ENCODE peak calls at places on chromosome 10, in ten cellular contexts. One of them, this sample, is unnamed.

GRCh38 chr10:44960482-44961230 is 1.1 kb downstream of the RASSF4 start:
- DNase-seq in mucosa of descending colon: no peak
- DNase-seq in brain microvascular endothelial cell: no peak
- DNase-seq in GM12865: no peak
- DNase-seq in iPS DF 6.9: no peak
- DNase-seq in esophagus squamous epithelium: no peak
- DNase-seq in breast epithelium: no peak
- DNase-seq in upper lobe of right lung: no peak
- DNase-seq in bronchial epithelial cell: no peak
- DNase-seq in heart left ventricle: no peak
- DNase-seq in this sample: no peak

GRCh38 chr10:33355267-33355666 is 20.8 kb upstream of the NRP1 start:
- DNase-seq in mucosa of descending colon: no peak
- DNase-seq in brain microvascular endothelial cell: no peak
- DNase-seq in GM12865: no peak
- DNase-seq in iPS DF 6.9: no peak
- DNase-seq in esophagus squamous epithelium: no peak
- DNase-seq in breast epithelium: no peak
- DNase-seq in upper lobe of right lung: no peak
- DNase-seq in bronchial epithelial cell: no peak
- DNase-seq in heart left ventricle: no peak
- DNase-seq in this sample: no peak

GRCh38 chr10:95728535-95728934 is 27.4 kb upstream of the ENTPD1 start:
- DNase-seq in mucosa of descending colon: no peak
- DNase-seq in brain microvascular endothelial cell: peak
- DNase-seq in GM12865: no peak
- DNase-seq in iPS DF 6.9: no peak
- DNase-seq in esophagus squamous epithelium: no peak
- DNase-seq in breast epithelium: no peak
- DNase-seq in upper lobe of right lung: no peak
- DNase-seq in bronchial epithelial cell: no peak
- DNase-seq in heart left ventricle: no peak
- DNase-seq in this sample: peak

GRCh38 chr10:126133906-126134703 is 237.7 kb downstream of the FANK1 start:
- DNase-seq in mucosa of descending colon: no peak
- DNase-seq in brain microvascular endothelial cell: peak
- DNase-seq in GM12865: no peak
- DNase-seq in iPS DF 6.9: no peak
- DNase-seq in esophagus squamous epithelium: no peak
- DNase-seq in breast epithelium: no peak
- DNase-seq in upper lobe of right lung: no peak
- DNase-seq in bronchial epithelial cell: peak
- DNase-seq in heart left ventricle: no peak
- DNase-seq in this sample: peak

GRCh38 chr10:76051007-76051936 is 619.8 kb downstream of the LRMDA start:
- DNase-seq in mucosa of descending colon: no peak
- DNase-seq in brain microvascular endothelial cell: no peak
- DNase-seq in GM12865: no peak
- DNase-seq in iPS DF 6.9: no peak
- DNase-seq in esophagus squamous epithelium: no peak
- DNase-seq in breast epithelium: no peak
- DNase-seq in upper lobe of right lung: no peak
- DNase-seq in bronchial epithelial cell: no peak
- DNase-seq in heart left ventricle: no peak
- DNase-seq in this sample: no peak

GRCh38 chr10:11016959-11017574 is 605 bp upstream of the CELF2 start:
- DNase-seq in mucosa of descending colon: no peak
- DNase-seq in brain microvascular endothelial cell: no peak
- DNase-seq in GM12865: peak
- DNase-seq in iPS DF 6.9: no peak
- DNase-seq in esophagus squamous epithelium: no peak
- DNase-seq in breast epithelium: no peak
- DNase-seq in upper lobe of right lung: no peak
- DNase-seq in bronchial epithelial cell: peak
- DNase-seq in heart left ventricle: no peak
- DNase-seq in this sample: no peak

GRCh38 chr10:68871731-68872342 is 29.3 kb upstream of the DDX50 start:
- DNase-seq in mucosa of descending colon: no peak
- DNase-seq in brain microvascular endothelial cell: peak
- DNase-seq in GM12865: no peak
- DNase-seq in iPS DF 6.9: no peak
- DNase-seq in esophagus squamous epithelium: no peak
- DNase-seq in breast epithelium: no peak
- DNase-seq in upper lobe of right lung: no peak
- DNase-seq in bronchial epithelial cell: peak
- DNase-seq in heart left ventricle: no peak
- DNase-seq in this sample: peak

GRCh38 chr10:853017-853416 is 78.5 kb downstream of the LARP4B start:
- DNase-seq in mucosa of descending colon: no peak
- DNase-seq in brain microvascular endothelial cell: no peak
- DNase-seq in GM12865: no peak
- DNase-seq in iPS DF 6.9: no peak
- DNase-seq in esophagus squamous epithelium: no peak
- DNase-seq in breast epithelium: no peak
- DNase-seq in upper lobe of right lung: no peak
- DNase-seq in bronchial epithelial cell: no peak
- DNase-seq in heart left ventricle: no peak
- DNase-seq in this sample: no peak

GRCh38 chr10:6563075-6563474 is 17.0 kb downstream of the PRKCQ start:
- DNase-seq in mucosa of descending colon: no peak
- DNase-seq in brain microvascular endothelial cell: no peak
- DNase-seq in GM12865: no peak
- DNase-seq in iPS DF 6.9: no peak
- DNase-seq in esophagus squamous epithelium: no peak
- DNase-seq in breast epithelium: no peak
- DNase-seq in upper lobe of right lung: no peak
- DNase-seq in bronchial epithelial cell: no peak
- DNase-seq in heart left ventricle: no peak
- DNase-seq in this sample: no peak

GRCh38 chr10:18436902-18437301 is 214.5 kb downstream of the NSUN6 start:
- DNase-seq in mucosa of descending colon: no peak
- DNase-seq in brain microvascular endothelial cell: no peak
- DNase-seq in GM12865: no peak
- DNase-seq in iPS DF 6.9: no peak
- DNase-seq in esophagus squamous epithelium: no peak
- DNase-seq in breast epithelium: no peak
- DNase-seq in upper lobe of right lung: no peak
- DNase-seq in bronchial epithelial cell: no peak
- DNase-seq in heart left ventricle: no peak
- DNase-seq in this sample: no peak

GRCh38 chr10:120744040-120744439 is 107.1 kb upstream of the WDR11 start:
- DNase-seq in mucosa of descending colon: no peak
- DNase-seq in brain microvascular endothelial cell: no peak
- DNase-seq in GM12865: no peak
- DNase-seq in iPS DF 6.9: no peak
- DNase-seq in esophagus squamous epithelium: no peak
- DNase-seq in breast epithelium: no peak
- DNase-seq in upper lobe of right lung: no peak
- DNase-seq in bronchial epithelial cell: no peak
- DNase-seq in heart left ventricle: no peak
- DNase-seq in this sample: no peak

GRCh38 chr10:101237080-101237817 is 8.0 kb upstream of the LBX1 start:
- DNase-seq in mucosa of descending colon: no peak
- DNase-seq in brain microvascular endothelial cell: no peak
- DNase-seq in GM12865: no peak
- DNase-seq in iPS DF 6.9: no peak
- DNase-seq in esophagus squamous epithelium: no peak
- DNase-seq in breast epithelium: no peak
- DNase-seq in upper lobe of right lung: no peak
- DNase-seq in bronchial epithelial cell: no peak
- DNase-seq in heart left ventricle: no peak
- DNase-seq in this sample: peak
- H3K4me3 ChIP-seq in mucosa of descending colon: no peak
- H3K4me3 ChIP-seq in brain microvascular endothelial cell: no peak
- H3K4me3 ChIP-seq in GM12865: no peak
- H3K4me3 ChIP-seq in iPS DF 6.9: peak
- H3K4me3 ChIP-seq in esophagus squamous epithelium: no peak
- H3K4me3 ChIP-seq in breast epithelium: no peak
- H3K4me3 ChIP-seq in upper lobe of right lung: no peak
- H3K4me3 ChIP-seq in bronchial epithelial cell: no peak
- H3K4me3 ChIP-seq in heart left ventricle: no peak
- H3K4me3 ChIP-seq in this sample: no peak

GRCh38 chr10:122710576-122710975 is 10.9 kb upstream of the C10orf120 start:
- DNase-seq in mucosa of descending colon: no peak
- DNase-seq in brain microvascular endothelial cell: no peak
- DNase-seq in GM12865: no peak
- DNase-seq in iPS DF 6.9: no peak
- DNase-seq in esophagus squamous epithelium: no peak
- DNase-seq in breast epithelium: no peak
- DNase-seq in upper lobe of right lung: no peak
- DNase-seq in bronchial epithelial cell: no peak
- DNase-seq in heart left ventricle: no peak
- DNase-seq in this sample: no peak
- H3K4me3 ChIP-seq in mucosa of descending colon: no peak
- H3K4me3 ChIP-seq in brain microvascular endothelial cell: no peak
- H3K4me3 ChIP-seq in GM12865: no peak
- H3K4me3 ChIP-seq in iPS DF 6.9: no peak
- H3K4me3 ChIP-seq in esophagus squamous epithelium: no peak
- H3K4me3 ChIP-seq in breast epithelium: no peak
- H3K4me3 ChIP-seq in upper lobe of right lung: no peak
- H3K4me3 ChIP-seq in bronchial epithelial cell: no peak
- H3K4me3 ChIP-seq in heart left ventricle: no peak
- H3K4me3 ChIP-seq in this sample: no peak

GRCh38 chr10:70234668-70235447 is 1.6 kb upstream of the PPA1 start:
- DNase-seq in mucosa of descending colon: no peak
- DNase-seq in brain microvascular endothelial cell: peak
- DNase-seq in GM12865: no peak
- DNase-seq in iPS DF 6.9: no peak
- DNase-seq in esophagus squamous epithelium: no peak
- DNase-seq in breast epithelium: no peak
- DNase-seq in upper lobe of right lung: no peak
- DNase-seq in bronchial epithelial cell: no peak
- DNase-seq in heart left ventricle: no peak
- DNase-seq in this sample: peak

GRCh38 chr10:70233109-70233938 is at the start of gene PPA1:
- DNase-seq in mucosa of descending colon: peak
- DNase-seq in brain microvascular endothelial cell: peak
- DNase-seq in GM12865: peak
- DNase-seq in iPS DF 6.9: peak
- DNase-seq in esophagus squamous epithelium: peak
- DNase-seq in breast epithelium: peak
- DNase-seq in upper lobe of right lung: peak
- DNase-seq in bronchial epithelial cell: peak
- DNase-seq in heart left ventricle: peak
- DNase-seq in this sample: peak

GRCh38 chr10:70233939-70234300 is 691 bp upstream of the PPA1 start:
- DNase-seq in mucosa of descending colon: no peak
- DNase-seq in brain microvascular endothelial cell: no peak
- DNase-seq in GM12865: no peak
- DNase-seq in iPS DF 6.9: no peak
- DNase-seq in esophagus squamous epithelium: no peak
- DNase-seq in breast epithelium: no peak
- DNase-seq in upper lobe of right lung: no peak
- DNase-seq in bronchial epithelial cell: no peak
- DNase-seq in heart left ventricle: no peak
- DNase-seq in this sample: no peak

GRCh38 chr10:70232155-70232858 is 922 bp downstream of the PPA1 start:
- DNase-seq in mucosa of descending colon: peak
- DNase-seq in brain microvascular endothelial cell: peak
- DNase-seq in GM12865: peak
- DNase-seq in iPS DF 6.9: no peak
- DNase-seq in esophagus squamous epithelium: no peak
- DNase-seq in breast epithelium: no peak
- DNase-seq in upper lobe of right lung: peak
- DNase-seq in bronchial epithelial cell: peak
- DNase-seq in heart left ventricle: peak
- DNase-seq in this sample: peak

GRCh38 chr10:70232859-70233108 is 445 bp downstream of the PPA1 start:
- DNase-seq in mucosa of descending colon: no peak
- DNase-seq in brain microvascular endothelial cell: no peak
- DNase-seq in GM12865: no peak
- DNase-seq in iPS DF 6.9: no peak
- DNase-seq in esophagus squamous epithelium: no peak
- DNase-seq in breast epithelium: no peak
- DNase-seq in upper lobe of right lung: no peak
- DNase-seq in bronchial epithelial cell: no peak
- DNase-seq in heart left ventricle: no peak
- DNase-seq in this sample: peak
- H3K4me3 ChIP-seq in mucosa of descending colon: peak
- H3K4me3 ChIP-seq in brain microvascular endothelial cell: peak
- H3K4me3 ChIP-seq in GM12865: peak
- H3K4me3 ChIP-seq in iPS DF 6.9: peak
- H3K4me3 ChIP-seq in esophagus squamous epithelium: peak
- H3K4me3 ChIP-seq in breast epithelium: peak
- H3K4me3 ChIP-seq in upper lobe of right lung: peak
- H3K4me3 ChIP-seq in bronchial epithelial cell: peak
- H3K4me3 ChIP-seq in heart left ventricle: peak
- H3K4me3 ChIP-seq in this sample: peak

GRCh38 chr10:110413049-110413783 is 84.5 kb upstream of the DUSP5 start:
- DNase-seq in mucosa of descending colon: no peak
- DNase-seq in brain microvascular endothelial cell: no peak
- DNase-seq in GM12865: peak
- DNase-seq in iPS DF 6.9: no peak
- DNase-seq in esophagus squamous epithelium: no peak
- DNase-seq in breast epithelium: no peak
- DNase-seq in upper lobe of right lung: no peak
- DNase-seq in bronchial epithelial cell: no peak
- DNase-seq in heart left ventricle: no peak
- DNase-seq in this sample: peak

GRCh38 chr10:110416776-110417732 is 80.7 kb upstream of the DUSP5 start:
- DNase-seq in mucosa of descending colon: peak
- DNase-seq in brain microvascular endothelial cell: no peak
- DNase-seq in GM12865: no peak
- DNase-seq in iPS DF 6.9: no peak
- DNase-seq in esophagus squamous epithelium: no peak
- DNase-seq in breast epithelium: no peak
- DNase-seq in upper lobe of right lung: no peak
- DNase-seq in bronchial epithelial cell: peak
- DNase-seq in heart left ventricle: no peak
- DNase-seq in this sample: no peak

GRCh38 chr10:110413903-110414562 is 83.7 kb upstream of the DUSP5 start:
- DNase-seq in mucosa of descending colon: no peak
- DNase-seq in brain microvascular endothelial cell: no peak
- DNase-seq in GM12865: no peak
- DNase-seq in iPS DF 6.9: no peak
- DNase-seq in esophagus squamous epithelium: no peak
- DNase-seq in breast epithelium: no peak
- DNase-seq in upper lobe of right lung: no peak
- DNase-seq in bronchial epithelial cell: no peak
- DNase-seq in heart left ventricle: no peak
- DNase-seq in this sample: no peak

GRCh38 chr10:110414563-110415309 is 83.0 kb upstream of the DUSP5 start:
- DNase-seq in mucosa of descending colon: peak
- DNase-seq in brain microvascular endothelial cell: peak
- DNase-seq in GM12865: peak
- DNase-seq in iPS DF 6.9: no peak
- DNase-seq in esophagus squamous epithelium: peak
- DNase-seq in breast epithelium: peak
- DNase-seq in upper lobe of right lung: no peak
- DNase-seq in bronchial epithelial cell: peak
- DNase-seq in heart left ventricle: no peak
- DNase-seq in this sample: no peak

DNA sequence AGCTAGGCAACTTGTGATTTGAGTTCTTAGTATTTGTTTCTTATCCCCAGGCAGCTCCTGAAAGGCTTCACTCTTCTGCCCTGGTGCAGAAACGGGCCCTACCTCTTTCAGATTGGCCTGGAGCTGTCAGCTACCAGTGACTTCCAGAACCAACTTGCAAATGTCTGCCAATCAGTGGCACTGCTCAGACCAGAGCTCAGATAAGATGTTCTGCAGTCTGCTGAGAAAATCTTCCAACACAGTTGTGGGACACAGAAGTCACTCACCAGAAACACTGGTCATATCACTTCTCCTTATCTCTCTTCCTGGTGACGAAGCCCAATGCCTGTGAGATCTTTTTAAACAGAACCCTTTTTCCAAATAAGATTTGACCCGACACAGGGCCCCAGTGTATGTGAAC is 81.9 kb upstream of the DUSP5 start:
- DNase-seq in mucosa of descending colon: no peak
- DNase-seq in brain microvascular endothelial cell: no peak
- DNase-seq in GM12865: peak
- DNase-seq in iPS DF 6.9: no peak
- DNase-seq in esophagus squamous epithelium: no peak
- DNase-seq in breast epithelium: no peak
- DNase-seq in upper lobe of right lung: no peak
- DNase-seq in bronchial epithelial cell: no peak
- DNase-seq in heart left ventricle: no peak
- DNase-seq in this sample: no peak
- H3K4me3 ChIP-seq in mucosa of descending colon: no peak
- H3K4me3 ChIP-seq in brain microvascular endothelial cell: no peak
- H3K4me3 ChIP-seq in GM12865: no peak
- H3K4me3 ChIP-seq in iPS DF 6.9: no peak
- H3K4me3 ChIP-seq in esophagus squamous epithelium: no peak
- H3K4me3 ChIP-seq in breast epithelium: no peak
- H3K4me3 ChIP-seq in upper lobe of right lung: no peak
- H3K4me3 ChIP-seq in bronchial epithelial cell: no peak
- H3K4me3 ChIP-seq in heart left ventricle: no peak
- H3K4me3 ChIP-seq in this sample: no peak